ENCODE peak calls at places on chromosome 2, in five cellular contexts. K is AG04450, L is tibial nerve, D is cardiac muscle cell, F is transverse colon. P is an unnamed sample.

GRCh38 chr2:120343433-120344105 is 2.4 kb upstream of the INHBB start:
- DNase-seq in K (peak), L (peak), D (peak), F (peak), P (peak)

GRCh38 chr2:96508521-96509113 is 3.5 kb upstream of the NEURL3 start:
- DNase-seq in K (no peak), L (no peak), D (no peak), F (no peak), P (no peak)

GRCh38 chr2:45652090-45653050 is 895 bp downstream of the PRKCE start:
- DNase-seq in K (no peak), L (peak), D (peak), F (peak), P (no peak)

GRCh38 chr2:216574046-216574445 is 59.2 kb upstream of the IGFBP2 start:
- DNase-seq in K (no peak), L (no peak), D (no peak), F (no peak), P (no peak)

GRCh38 chr2:12613137-12613912 is 103.4 kb upstream of the TRIB2 start:
- DNase-seq in K (no peak), L (no peak), D (no peak), F (no peak), P (no peak)

GRCh38 chr2:129009555-129010146 is 691.0 kb upstream of the HS6ST1 start:
- DNase-seq in K (no peak), L (no peak), D (no peak), F (no peak), P (no peak)

GRCh38 chr2:192197387-192197786 is 2.7 kb upstream of the TMEFF2 start:
- DNase-seq in K (no peak), L (no peak), D (peak), F (no peak), P (no peak)

GRCh38 chr2:217789003-217789735 is 213.6 kb downstream of the TNS1 start:
- DNase-seq in K (peak), L (peak), D (peak), F (peak), P (peak)

GRCh38 chr2:101860157-101860556 is 131.6 kb upstream of the IL1R2 start:
- DNase-seq in K (no peak), L (no peak), D (no peak), F (no peak), P (no peak)

GRCh38 chr2:128596453-128597430 is 278.1 kb upstream of the HS6ST1 start:
- DNase-seq in K (no peak), L (no peak), D (no peak), F (no peak), P (no peak)

GRCh38 chr2:231668981-231669380 is 39.3 kb upstream of the PTMA start:
- DNase-seq in K (no peak), L (no peak), D (no peak), F (no peak), P (no peak)

GRCh38 chr2:231667096-231667427 is 41.3 kb upstream of the PTMA start:
- DNase-seq in K (no peak), L (no peak), D (no peak), F (no peak), P (no peak)

GRCh38 chr2:231665208-231665921 is 43.0 kb upstream of the PTMA start:
- DNase-seq in K (no peak), L (no peak), D (no peak), F (no peak), P (no peak)

GRCh38 chr2:231666171-231667095 is 41.9 kb upstream of the PTMA start:
- DNase-seq in K (peak), L (peak), D (peak), F (peak), P (peak)

DNA sequence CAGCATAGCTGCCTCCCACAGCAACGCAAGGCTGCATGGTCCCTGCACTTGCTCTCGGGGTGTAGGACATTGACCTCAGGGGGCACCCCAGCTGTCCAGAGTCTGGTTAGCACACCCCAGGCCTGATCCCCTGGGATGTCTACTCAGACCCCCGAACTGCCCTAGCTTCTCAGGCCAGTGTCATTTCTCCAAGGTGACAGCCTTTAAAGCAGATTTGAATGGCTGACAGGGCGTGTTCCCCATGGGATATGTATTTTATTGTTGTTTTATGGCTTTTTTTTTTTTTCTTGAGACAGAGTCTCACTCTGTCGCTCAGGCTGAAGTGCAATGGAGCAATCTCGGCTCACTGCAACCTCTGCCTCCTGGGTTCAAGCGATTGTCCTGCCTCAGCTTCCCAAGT is 40.8 kb upstream of the PTMA start:
- DNase-seq in K (no peak), L (no peak), D (no peak), F (peak), P (no peak)
- H3K27ac ChIP-seq in K (peak), L (peak), D (peak), F (peak), P (peak)

GRCh38 chr2:20649586-20650375 is 1.1 kb downstream of the HS1BP3 start:
- DNase-seq in K (no peak), L (no peak), D (no peak), F (no peak), P (no peak)
- H3K27ac ChIP-seq in K (no peak), L (peak), D (no peak), F (peak), P (peak)

DNA sequence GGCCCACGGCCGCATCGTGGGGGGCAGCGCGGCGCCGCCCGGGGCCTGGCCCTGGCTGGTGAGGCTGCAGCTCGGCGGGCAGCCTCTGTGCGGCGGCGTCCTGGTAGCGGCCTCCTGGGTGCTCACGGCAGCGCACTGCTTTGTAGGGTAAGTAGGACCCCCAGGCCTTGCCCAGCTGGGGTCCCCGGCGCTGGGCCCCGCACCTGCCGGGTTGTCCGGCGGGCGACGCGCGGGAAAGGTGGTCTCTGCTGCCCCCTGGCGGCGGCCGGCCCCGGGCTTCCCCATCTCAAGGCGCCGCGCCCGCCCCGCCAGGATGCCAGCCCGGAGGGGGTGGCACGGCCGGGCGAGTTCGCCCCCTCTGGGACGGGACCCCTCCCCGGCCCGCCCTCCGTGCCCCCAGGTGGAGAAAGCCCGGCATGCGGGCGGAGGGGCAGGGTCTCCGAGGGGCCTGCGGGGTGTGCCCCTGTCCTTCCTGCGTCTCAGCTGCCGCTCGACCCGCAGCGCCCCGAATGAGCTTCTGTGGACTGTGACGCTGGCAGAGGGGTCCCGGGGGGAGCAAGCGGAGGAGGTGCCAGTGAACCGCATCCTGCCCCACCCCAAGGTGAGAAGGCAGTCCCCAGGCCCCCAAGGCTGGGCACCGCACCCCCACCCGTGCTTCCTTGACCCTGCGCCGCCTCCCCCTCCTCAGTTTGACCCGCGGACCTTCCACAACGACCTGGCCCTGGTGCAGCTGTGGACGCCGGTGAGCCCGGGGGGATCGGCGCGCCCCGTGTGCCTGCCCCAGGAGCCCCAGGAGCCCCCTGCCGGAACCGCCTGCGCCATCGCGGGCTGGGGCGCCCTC is 2.0 kb downstream of the PRSS56 start:
- DNase-seq in K (no peak), L (no peak), D (peak), F (peak), P (no peak)
- H3K27ac ChIP-seq in K (no peak), L (no peak), D (no peak), F (no peak), P (no peak)

GRCh38 chr2:109134741-109135571 is 6.0 kb downstream of the SH3RF3 start:
- DNase-seq in K (no peak), L (no peak), D (no peak), F (no peak), P (no peak)
- H3K27ac ChIP-seq in K (no peak), L (no peak), D (no peak), F (no peak), P (no peak)

DNA sequence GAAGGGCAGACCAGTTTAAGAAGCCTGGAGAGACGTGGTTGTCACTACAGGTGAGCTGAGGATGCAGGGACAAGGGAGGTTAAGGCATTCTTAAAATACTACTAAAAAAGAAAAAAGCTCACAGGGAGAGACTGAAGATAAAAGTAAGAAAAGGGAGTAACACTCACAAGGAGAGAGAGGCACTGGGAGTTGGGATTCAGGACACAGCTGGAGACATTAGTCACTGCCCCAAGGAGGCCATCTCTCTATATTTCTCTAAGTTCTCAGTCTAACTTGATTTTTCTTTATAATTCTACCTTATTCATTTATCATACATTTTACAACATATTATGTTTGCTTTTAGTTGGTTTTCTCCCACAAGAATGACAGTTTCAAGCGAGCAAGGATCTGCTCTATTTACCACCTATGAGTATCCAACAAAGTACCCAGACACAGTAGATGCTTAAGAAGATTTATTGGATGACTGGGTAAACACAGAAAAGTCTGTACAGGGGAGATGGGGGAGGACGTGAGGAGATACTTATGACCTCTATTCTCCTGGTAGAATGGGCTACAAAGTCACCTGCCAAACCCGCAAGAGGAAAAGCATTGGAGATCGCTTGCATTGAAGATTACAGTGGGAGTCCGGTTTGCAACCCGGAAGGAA is 2.2 kb downstream of the SERPINE2 start:
- DNase-seq in K (no peak), L (no peak), D (no peak), F (no peak), P (no peak)
- H3K27ac ChIP-seq in K (no peak), L (no peak), D (no peak), F (no peak), P (no peak)

P was measured in substantia nigra.